ENCODE peak calls at places on chromosomes 2 and 18, in four cellular contexts. One of them, this sample, is unnamed. For H3K4me1 and H3K27me3, the result is how much of the 10 kb centered on the place peaks cover.

GRCh38 chr18:23798249-23798648 is 109.0 kb downstream of the LAMA3 start:
- DNase-seq in endothelial cell of umbilical vein: no peak
- DNase-seq in lower lobe of right lung: no peak
- DNase-seq in ascending aorta: no peak
- DNase-seq in this sample: no peak

GRCh38 chr2:225429718-225430117 is 30.2 kb downstream of the NYAP2 start:
- DNase-seq in endothelial cell of umbilical vein: no peak
- DNase-seq in lower lobe of right lung: no peak
- DNase-seq in ascending aorta: no peak
- DNase-seq in this sample: no peak

GRCh38 chr2:119066272-119066804 is 92.2 kb downstream of the C1QL2 start:
- DNase-seq in endothelial cell of umbilical vein: no peak
- DNase-seq in lower lobe of right lung: no peak
- DNase-seq in ascending aorta: no peak
- DNase-seq in this sample: no peak

GRCh38 chr2:120237491-120237902 is 14.3 kb upstream of the TMEM185B start:
- DNase-seq in endothelial cell of umbilical vein: peak
- DNase-seq in lower lobe of right lung: no peak
- DNase-seq in ascending aorta: no peak
- DNase-seq in this sample: no peak

GRCh38 chr2:63587814-63588384 is 378 bp downstream of the WDPCP start:
- DNase-seq in endothelial cell of umbilical vein: peak
- DNase-seq in lower lobe of right lung: no peak
- DNase-seq in ascending aorta: no peak
- DNase-seq in this sample: no peak

GRCh38 chr2:174699993-174700766 is 64.1 kb downstream of the CHRNA1 start:
- DNase-seq in endothelial cell of umbilical vein: peak
- DNase-seq in lower lobe of right lung: no peak
- DNase-seq in ascending aorta: no peak
- DNase-seq in this sample: no peak

GRCh38 chr2:113213061-113213930 is 39.5 kb downstream of the PSD4 start:
- DNase-seq in endothelial cell of umbilical vein: no peak
- DNase-seq in lower lobe of right lung: no peak
- DNase-seq in ascending aorta: no peak
- DNase-seq in this sample: no peak

GRCh38 chr2:134782792-134783191 is 55.6 kb upstream of the ACMSD start:
- DNase-seq in endothelial cell of umbilical vein: peak
- DNase-seq in lower lobe of right lung: no peak
- DNase-seq in ascending aorta: no peak
- DNase-seq in this sample: no peak

GRCh38 chr2:97011977-97012569 is 25.7 kb upstream of the FAM178B start:
- DNase-seq in endothelial cell of umbilical vein: peak
- DNase-seq in lower lobe of right lung: no peak
- DNase-seq in ascending aorta: no peak
- DNase-seq in this sample: no peak

GRCh38 chr18:36688020-36688965 is 140.5 kb downstream of the TPGS2 start:
- DNase-seq in endothelial cell of umbilical vein: peak
- DNase-seq in lower lobe of right lung: no peak
- DNase-seq in ascending aorta: no peak
- DNase-seq in this sample: peak

GRCh38 chr2:216690451-216691209 is 4.7 kb downstream of the IGFBP5 start:
- DNase-seq in endothelial cell of umbilical vein: no peak
- DNase-seq in lower lobe of right lung: no peak
- DNase-seq in ascending aorta: no peak
- DNase-seq in this sample: peak

GRCh38 chr18:56575819-56576663 is 62.4 kb downstream of the TXNL1 start:
- DNase-seq in endothelial cell of umbilical vein: peak
- DNase-seq in lower lobe of right lung: no peak
- DNase-seq in ascending aorta: no peak
- DNase-seq in this sample: no peak

GRCh38 chr18:70288851-70289328 is at the start of gene SOCS6:
- DNase-seq in endothelial cell of umbilical vein: peak
- DNase-seq in lower lobe of right lung: peak
- DNase-seq in ascending aorta: no peak
- DNase-seq in this sample: peak

GRCh38 chr2:171163261-171163660 is 2.6 kb upstream of the TLK1 start:
- DNase-seq in endothelial cell of umbilical vein: no peak
- DNase-seq in lower lobe of right lung: no peak
- DNase-seq in ascending aorta: no peak
- DNase-seq in this sample: no peak

GRCh38 chr2:54787760-54788366 is 64.4 kb downstream of the EML6 start:
- DNase-seq in endothelial cell of umbilical vein: no peak
- DNase-seq in lower lobe of right lung: no peak
- DNase-seq in ascending aorta: no peak
- DNase-seq in this sample: no peak
- H3K4me3 ChIP-seq in endothelial cell of umbilical vein: no peak
- H3K4me3 ChIP-seq in lower lobe of right lung: no peak
- H3K4me3 ChIP-seq in ascending aorta: no peak
- H3K4me3 ChIP-seq in this sample: no peak

GRCh38 chr2:68733365-68733764 is 1.2 kb upstream of the ARHGAP25 start:
- DNase-seq in endothelial cell of umbilical vein: no peak
- DNase-seq in lower lobe of right lung: no peak
- DNase-seq in ascending aorta: no peak
- DNase-seq in this sample: no peak
- H3K4me1 ChIP-seq in endothelial cell of umbilical vein: under half
- H3K4me1 ChIP-seq in lower lobe of right lung: under half
- H3K4me1 ChIP-seq in ascending aorta: under half
- H3K4me1 ChIP-seq in this sample: under half

GRCh38 chr18:59228361-59228760 is 8.4 kb downstream of the GRP start:
- DNase-seq in endothelial cell of umbilical vein: no peak
- DNase-seq in lower lobe of right lung: no peak
- DNase-seq in ascending aorta: no peak
- DNase-seq in this sample: no peak
- H3K27me3 ChIP-seq in endothelial cell of umbilical vein: under half
- H3K27me3 ChIP-seq in lower lobe of right lung: under half
- H3K27me3 ChIP-seq in ascending aorta: under half
- H3K27me3 ChIP-seq in this sample: under half

DNA sequence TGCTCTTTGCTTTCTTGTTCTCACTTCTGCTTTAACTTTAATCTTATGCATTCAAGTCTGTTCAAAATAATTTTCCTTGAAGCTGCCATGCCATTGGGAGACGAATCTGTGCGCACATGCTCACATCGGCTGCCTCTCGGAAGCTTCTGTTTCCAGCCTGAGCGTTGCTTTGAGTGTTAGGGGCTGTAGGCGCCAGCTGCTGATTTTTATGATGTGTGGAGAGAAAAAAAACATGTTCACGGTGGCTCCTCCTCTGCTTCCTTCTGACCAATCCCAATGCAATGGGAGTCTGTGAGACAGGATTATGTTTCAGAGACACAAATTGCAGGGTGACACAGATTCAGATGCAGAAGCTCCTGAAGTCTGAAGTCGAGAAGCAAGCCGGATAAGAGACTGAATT is at the start of gene MC4R:
- DNase-seq in endothelial cell of umbilical vein: no peak
- DNase-seq in lower lobe of right lung: no peak
- DNase-seq in ascending aorta: no peak
- DNase-seq in this sample: peak
- H3K4me3 ChIP-seq in endothelial cell of umbilical vein: no peak
- H3K4me3 ChIP-seq in lower lobe of right lung: no peak
- H3K4me3 ChIP-seq in ascending aorta: no peak
- H3K4me3 ChIP-seq in this sample: no peak

DNA sequence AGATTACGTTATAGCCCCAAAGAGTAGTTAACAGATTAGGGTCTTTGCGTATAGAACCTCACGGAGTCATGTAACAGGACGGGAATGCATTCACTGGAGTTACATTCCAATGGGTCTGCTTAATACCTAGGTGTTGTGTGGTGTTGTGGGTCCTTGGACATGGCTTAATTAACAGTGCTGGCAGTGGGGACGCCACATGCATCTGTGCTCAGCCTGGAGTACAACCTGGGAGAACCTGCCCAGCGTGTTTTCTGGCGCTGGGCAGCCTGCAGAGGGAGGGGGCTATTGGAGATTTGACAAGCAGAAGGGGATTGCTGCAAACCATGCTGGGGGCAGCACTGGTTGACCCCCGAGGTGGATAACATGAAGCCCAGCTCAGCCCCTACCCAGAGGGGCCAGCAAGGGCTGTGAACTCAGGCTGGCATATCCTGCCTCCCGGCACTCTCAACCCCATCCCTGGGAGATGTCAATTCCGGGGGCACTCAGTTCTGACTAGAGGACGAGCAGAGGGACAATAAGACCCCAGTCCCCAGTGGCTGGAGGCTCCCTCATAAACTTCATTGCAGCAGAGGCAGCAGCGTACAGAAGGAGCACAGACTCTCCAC is 29.3 kb upstream of the COPS8 start:
- DNase-seq in endothelial cell of umbilical vein: no peak
- DNase-seq in lower lobe of right lung: no peak
- DNase-seq in ascending aorta: no peak
- DNase-seq in this sample: peak
- H3K4me1 ChIP-seq in endothelial cell of umbilical vein: under half
- H3K4me1 ChIP-seq in lower lobe of right lung: under half
- H3K4me1 ChIP-seq in ascending aorta: under half
- H3K4me1 ChIP-seq in this sample: under half

DNA sequence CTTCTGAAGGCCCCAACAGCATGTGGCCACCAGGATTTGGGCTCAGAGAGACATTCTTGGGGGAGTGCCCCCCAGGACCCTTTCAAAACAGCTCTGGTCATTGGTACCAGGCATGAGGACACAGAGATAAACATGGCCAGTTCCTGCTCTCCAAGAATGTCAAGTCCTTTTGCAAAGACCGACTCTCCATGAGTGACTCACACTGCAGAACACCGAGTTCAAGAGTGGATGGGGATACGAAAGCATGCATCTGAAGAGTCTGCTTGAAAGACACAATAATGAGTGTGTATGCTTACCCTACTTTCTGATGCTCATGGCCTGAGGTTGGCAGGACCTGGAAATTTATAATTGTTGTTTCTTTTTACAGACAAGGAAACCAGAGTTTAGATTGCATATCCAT is 450.6 kb downstream of the TSN start:
- DNase-seq in endothelial cell of umbilical vein: no peak
- DNase-seq in lower lobe of right lung: no peak
- DNase-seq in ascending aorta: no peak
- DNase-seq in this sample: no peak
- H3K27me3 ChIP-seq in endothelial cell of umbilical vein: under half
- H3K27me3 ChIP-seq in lower lobe of right lung: under half
- H3K27me3 ChIP-seq in ascending aorta: under half
- H3K27me3 ChIP-seq in this sample: under half

This sample was measured in right cardiac atrium.